ENCODE peak calls at places on chromosomes 12 and 14, in eight cellular contexts. V is dorsolateral prefrontal cortex; U is aorta; T is NCI-H1417; G is NCI-H345; E is effector memory CD4-positive, alpha-beta T cell; M is islet precursor cell; B is iris pigment epithelial cell. W is an unnamed sample.

GRCh38 chr12:3751151-3752095 is 1.5 kb downstream of the CRACR2A start:
- DNase-seq in V (no peak), U (no peak), T (no peak), G (no peak), E (no peak), M (peak), B (no peak), W (no peak)

GRCh38 chr12:82910246-82910893 is 223.7 kb downstream of the TMTC2 start:
- DNase-seq in V (no peak), U (no peak), T (no peak), G (no peak), E (no peak), M (no peak), B (no peak), W (no peak)

GRCh38 chr14:57244103-57244502 is 24.6 kb downstream of the EXOC5 start:
- DNase-seq in V (no peak), U (no peak), T (no peak), G (no peak), E (no peak), M (no peak), B (peak), W (no peak)

GRCh38 chr12:52032431-52032796 is 18.8 kb upstream of the NR4A1 start:
- DNase-seq in V (no peak), U (peak), T (no peak), G (peak), E (no peak), M (no peak), B (peak), W (no peak)

GRCh38 chr12:104280703-104281458 is 22.7 kb upstream of the EID3 start:
- DNase-seq in V (no peak), U (no peak), T (no peak), G (no peak), E (no peak), M (no peak), B (peak), W (no peak)

GRCh38 chr14:39097159-39097558 is 5.9 kb downstream of the SEC23A start:
- DNase-seq in V (no peak), U (no peak), T (no peak), G (no peak), E (no peak), M (no peak), B (peak), W (no peak)

GRCh38 chr14:103078860-103079587 is 5.0 kb upstream of the LBHD2 start:
- DNase-seq in V (no peak), U (peak), T (no peak), G (no peak), E (no peak), M (no peak), B (no peak), W (no peak)

GRCh38 chr14:28242895-28243294 is 523.7 kb upstream of the FOXG1 start:
- DNase-seq in V (no peak), U (no peak), T (peak), G (peak), E (no peak), M (no peak), B (no peak), W (no peak)

GRCh38 chr14:94945615-94946014 is 175.7 kb upstream of the GSC start:
- DNase-seq in V (no peak), U (no peak), T (no peak), G (no peak), E (peak), M (no peak), B (no peak), W (no peak)

GRCh38 chr12:2273288-2273687 is 220.5 kb downstream of the CACNA1C start:
- DNase-seq in V (no peak), U (peak), T (no peak), G (no peak), E (no peak), M (no peak), B (peak), W (no peak)

GRCh38 chr14:87615822-87616679 is 376.9 kb downstream of the GALC start:
- DNase-seq in V (no peak), U (peak), T (peak), G (peak), E (no peak), M (peak), B (peak), W (no peak)

GRCh38 chr12:75236206-75236605 is 26.6 kb upstream of the KCNC2 start:
- DNase-seq in V (no peak), U (no peak), T (no peak), G (peak), E (no peak), M (no peak), B (no peak), W (no peak)

GRCh38 chr14:97179573-97179972 is 382.4 kb downstream of the VRK1 start:
- DNase-seq in V (no peak), U (no peak), T (no peak), G (no peak), E (no peak), M (no peak), B (no peak), W (no peak)

GRCh38 chr14:92173668-92174067 is 51.9 kb downstream of the CPSF2 start:
- DNase-seq in V (no peak), U (no peak), T (no peak), G (no peak), E (no peak), M (peak), B (peak), W (no peak)

GRCh38 chr14:26621366-26621765 is 23.5 kb upstream of the NOVA1 start:
- DNase-seq in V (no peak), U (no peak), T (no peak), G (no peak), E (no peak), M (no peak), B (peak), W (no peak)

GRCh38 chr12:51752490-51752889 is 96.0 kb downstream of the FIGNL2 start:
- DNase-seq in V (peak), U (no peak), T (no peak), G (no peak), E (no peak), M (peak), B (peak), W (no peak)

GRCh38 chr12:109553929-109554500 is 19.3 kb downstream of the MMAB start:
- DNase-seq in V (no peak), U (no peak), T (no peak), G (no peak), E (no peak), M (no peak), B (no peak), W (no peak)

GRCh38 chr14:95474486-95474885 is 42.0 kb downstream of the SYNE3 start:
- DNase-seq in V (no peak), U (no peak), T (no peak), G (no peak), E (no peak), M (no peak), B (no peak), W (no peak)

GRCh38 chr12:53222170-53223005 is 9.6 kb downstream of the RARG start:
- DNase-seq in V (no peak), U (peak), T (no peak), G (no peak), E (no peak), M (no peak), B (no peak), W (no peak)

GRCh38 chr12:89369166-89369565 is 16.9 kb upstream of the DUSP6 start:
- DNase-seq in V (no peak), U (no peak), T (no peak), G (no peak), E (no peak), M (no peak), B (no peak), W (no peak)

GRCh38 chr14:21056520-21057163 is 980 bp upstream of the RNASE8 start:
- DNase-seq in V (no peak), U (no peak), T (no peak), G (no peak), E (no peak), M (no peak), B (no peak), W (no peak)

GRCh38 chr14:51095854-51096823 is 1.2 kb upstream of the TRIM9 start:
- DNase-seq in V (peak), U (peak), T (peak), G (peak), E (no peak), M (no peak), B (peak), W (no peak)

GRCh38 chr14:72169521-72169920 is 237.3 kb downstream of the RGS6 start:
- DNase-seq in V (no peak), U (no peak), T (no peak), G (no peak), E (no peak), M (no peak), B (no peak), W (no peak)

GRCh38 chr12:27331299-27331926 is 1.2 kb upstream of the BMAL2 start:
- DNase-seq in V (no peak), U (no peak), T (no peak), G (no peak), E (no peak), M (peak), B (peak), W (no peak)

GRCh38 chr12:52186135-52186840 is 5.5 kb downstream of the KRT80 start:
- DNase-seq in V (no peak), U (no peak), T (peak), G (peak), E (no peak), M (peak), B (peak), W (no peak)

GRCh38 chr14:77124345-77125274 is 17.0 kb downstream of the ZDHHC22 start:
- DNase-seq in V (peak), U (peak), T (peak), G (no peak), E (peak), M (peak), B (peak), W (peak)

GRCh38 chr14:99721792-99722516 is 37.9 kb downstream of the CYP46A1 start:
- DNase-seq in V (no peak), U (peak), T (no peak), G (no peak), E (no peak), M (peak), B (no peak), W (no peak)

GRCh38 chr14:101291390-101291789 is 269.9 kb upstream of the DIO3 start:
- DNase-seq in V (no peak), U (no peak), T (no peak), G (no peak), E (no peak), M (no peak), B (no peak), W (no peak)

GRCh38 chr12:103640410-103640809 is 53.3 kb downstream of the STAB2 start:
- DNase-seq in V (no peak), U (no peak), T (no peak), G (no peak), E (no peak), M (no peak), B (no peak), W (no peak)

GRCh38 chr12:52351196-52352059 is 15.9 kb downstream of the KRT85 start:
- DNase-seq in V (no peak), U (peak), T (no peak), G (no peak), E (peak), M (peak), B (no peak), W (peak)

GRCh38 chr12:43893670-43894069 is 57.8 kb downstream of the TMEM117 start:
- DNase-seq in V (no peak), U (no peak), T (no peak), G (no peak), E (no peak), M (no peak), B (peak), W (no peak)

GRCh38 chr12:81450920-81451739 is 308.0 kb downstream of the PPFIA2 start:
- DNase-seq in V (no peak), U (no peak), T (peak), G (peak), E (no peak), M (peak), B (peak), W (no peak)

GRCh38 chr14:90741682-90741946 is 74.6 kb downstream of the TTC7B start:
- DNase-seq in V (no peak), U (no peak), T (no peak), G (no peak), E (no peak), M (no peak), B (no peak), W (no peak)

GRCh38 chr14:21231020-21231652 is 38.1 kb downstream of the HNRNPC start:
- DNase-seq in V (no peak), U (no peak), T (no peak), G (no peak), E (no peak), M (no peak), B (no peak), W (no peak)

GRCh38 chr14:38623661-38624060 is 367.8 kb upstream of the CLEC14A start:
- DNase-seq in V (no peak), U (no peak), T (no peak), G (no peak), E (no peak), M (no peak), B (peak), W (no peak)

GRCh38 chr12:123030686-123031085 is 50.2 kb downstream of the ARL6IP4 start:
- DNase-seq in V (no peak), U (peak), T (no peak), G (no peak), E (no peak), M (peak), B (no peak), W (no peak)

GRCh38 chr12:64672925-64673409 is 62.7 kb downstream of the RASSF3 start:
- DNase-seq in V (no peak), U (no peak), T (peak), G (peak), E (peak), M (no peak), B (no peak), W (no peak)

GRCh38 chr12:75943730-75944096 is 87.9 kb downstream of the PHLDA1 start:
- DNase-seq in V (no peak), U (no peak), T (no peak), G (no peak), E (no peak), M (no peak), B (peak), W (no peak)

W was measured in activated T-helper 1 cell treated with anti-CD3 and anti-CD28 coated beads, Interleukin-2, amount 50 U/mL, for 16 hours.